ENCODE peak calls at places on chromosomes 6 and 20, in four cellular contexts. V is choroid plexus epithelial cell; R is GM12878; I is CD8-positive, alpha-beta T cell. S is an unnamed sample.

GRCh38 chr20:2104236-2104635 is 2.6 kb downstream of the STK35 start:
- DNase-seq in R (no peak), I (no peak), V (no peak), S (no peak)

GRCh38 chr6:152270301-152270925 is 366.7 kb downstream of the SYNE1 start:
- DNase-seq in V (peak; percentile 62), I (no peak), R (no peak), S (no peak)

GRCh38 chr20:49446808-49447207 is 35.7 kb downstream of the KCNB1 start:
- DNase-seq in V (peak; percentile 56), R (no peak), I (no peak), S (no peak)

GRCh38 chr6:144695858-144696533 is 410.9 kb downstream of the UTRN start:
- DNase-seq in V (no peak), R (no peak), I (no peak), S (no peak)

GRCh38 chr6:76381612-76382011 is 309.1 kb upstream of the IMPG1 start:
- DNase-seq in I (no peak), V (no peak), R (no peak), S (no peak)

GRCh38 chr6:117232191-117232590 is 33.2 kb upstream of the VGLL2 start:
- DNase-seq in V (no peak), I (no peak), R (no peak), S (peak; percentile 32)

GRCh38 chr20:63828951-63829350 is 2.1 kb downstream of the ZBTB46 start:
- DNase-seq in I (no peak), R (no peak), V (no peak), S (no peak)

GRCh38 chr6:2876210-2877056 is 26.7 kb downstream of the SERPINB9 start:
- DNase-seq in V (peak; percentile 97), I (no peak), R (no peak), S (peak; percentile 90)

GRCh38 chr6:132683543-132683942 is 24.6 kb upstream of the TAAR1 start:
- DNase-seq in R (no peak), I (no peak), V (peak; percentile 62), S (no peak)

GRCh38 chr6:3314621-3315020 is 55.9 kb downstream of the PSMG4 start:
- DNase-seq in V (no peak), I (no peak), R (no peak), S (no peak)

GRCh38 chr6:75209432-75209723 is 3.5 kb upstream of the COL12A1 start:
- DNase-seq in R (no peak), V (no peak), I (no peak), S (no peak)

GRCh38 chr6:163620670-163621330 is 206.3 kb downstream of the QKI start:
- DNase-seq in R (no peak), I (no peak), V (no peak), S (no peak)

GRCh38 chr6:136051140-136051775 is 198.9 kb downstream of the MTFR2 start:
- DNase-seq in I (no peak), V (peak; percentile 93), R (no peak), S (no peak)

GRCh38 chr6:157823523-157824370 is 701 bp downstream of the SNX9 start:
- DNase-seq in I (peak; percentile 49), V (peak; percentile 74), R (peak; percentile 56), S (peak; percentile 57)

GRCh38 chr6:93746892-93747291 is 327.5 kb upstream of the EPHA7 start:
- DNase-seq in V (no peak), I (no peak), R (no peak), S (no peak)

GRCh38 chr6:154370545-154370944 is 13.9 kb upstream of the IPCEF1 start:
- DNase-seq in V (peak; percentile 60), I (no peak), R (no peak), S (peak; percentile 39)

GRCh38 chr6:108884211-108885059 is 36.2 kb downstream of the ARMC2 start:
- DNase-seq in I (no peak), V (no peak), R (no peak), S (no peak)

GRCh38 chr6:152296648-152297376 is 340.4 kb downstream of the SYNE1 start:
- DNase-seq in V (peak; percentile 31), R (no peak), I (no peak), S (no peak)

GRCh38 chr6:121615493-121615892 is 180.0 kb downstream of the GJA1 start:
- DNase-seq in R (no peak), I (no peak), V (peak; percentile 26), S (no peak)
- TF ChIP-seq CTCF in R (no peak), I (no peak), V (peak; percentile 44), S (peak; percentile 43)

DNA sequence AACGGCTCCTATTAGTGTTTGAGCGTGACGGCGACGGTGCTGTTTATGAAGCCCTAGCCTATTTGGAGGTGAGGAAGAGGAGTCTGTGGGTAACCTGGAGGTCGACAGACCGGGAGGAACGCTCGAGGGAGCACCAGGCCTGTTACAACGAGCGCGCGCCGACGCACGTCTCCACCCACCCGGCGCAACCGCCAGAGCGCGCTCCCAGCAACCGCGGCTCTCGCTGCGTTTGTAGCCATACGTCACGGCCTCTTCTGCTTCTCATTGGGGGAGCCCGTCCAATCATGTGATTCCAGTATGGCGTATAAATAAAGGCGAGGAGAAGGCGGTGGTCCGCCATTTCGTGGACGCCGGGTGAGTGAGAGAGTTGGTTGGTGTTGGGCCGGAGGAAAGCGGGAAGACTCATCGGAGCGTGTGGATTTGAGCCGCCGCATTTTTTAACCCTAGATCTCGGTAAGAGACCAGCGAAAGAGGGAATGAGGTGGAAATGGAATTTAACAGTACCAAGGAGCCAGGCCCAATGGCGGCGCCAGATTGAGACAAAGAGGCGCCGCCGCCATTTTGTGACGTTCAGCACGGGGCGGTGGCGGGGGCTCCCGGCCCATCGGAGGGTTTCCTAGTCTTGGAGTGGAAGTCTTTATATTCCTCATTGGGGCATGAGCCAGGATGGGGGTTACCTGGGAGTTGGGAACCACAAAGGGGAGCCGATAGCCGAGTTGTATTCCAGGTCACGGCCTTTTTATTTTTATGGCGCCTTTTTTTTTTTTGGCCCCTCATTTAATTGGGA is at the start of gene SRSF3:
- DNase-seq in R (peak; percentile 90), V (peak; percentile 99), I (peak; percentile 94), S (peak; percentile 97)
- TF ChIP-seq CTCF in R (peak; percentile 43), V (peak; percentile 49), I (no peak), S (peak; percentile 11)

DNA sequence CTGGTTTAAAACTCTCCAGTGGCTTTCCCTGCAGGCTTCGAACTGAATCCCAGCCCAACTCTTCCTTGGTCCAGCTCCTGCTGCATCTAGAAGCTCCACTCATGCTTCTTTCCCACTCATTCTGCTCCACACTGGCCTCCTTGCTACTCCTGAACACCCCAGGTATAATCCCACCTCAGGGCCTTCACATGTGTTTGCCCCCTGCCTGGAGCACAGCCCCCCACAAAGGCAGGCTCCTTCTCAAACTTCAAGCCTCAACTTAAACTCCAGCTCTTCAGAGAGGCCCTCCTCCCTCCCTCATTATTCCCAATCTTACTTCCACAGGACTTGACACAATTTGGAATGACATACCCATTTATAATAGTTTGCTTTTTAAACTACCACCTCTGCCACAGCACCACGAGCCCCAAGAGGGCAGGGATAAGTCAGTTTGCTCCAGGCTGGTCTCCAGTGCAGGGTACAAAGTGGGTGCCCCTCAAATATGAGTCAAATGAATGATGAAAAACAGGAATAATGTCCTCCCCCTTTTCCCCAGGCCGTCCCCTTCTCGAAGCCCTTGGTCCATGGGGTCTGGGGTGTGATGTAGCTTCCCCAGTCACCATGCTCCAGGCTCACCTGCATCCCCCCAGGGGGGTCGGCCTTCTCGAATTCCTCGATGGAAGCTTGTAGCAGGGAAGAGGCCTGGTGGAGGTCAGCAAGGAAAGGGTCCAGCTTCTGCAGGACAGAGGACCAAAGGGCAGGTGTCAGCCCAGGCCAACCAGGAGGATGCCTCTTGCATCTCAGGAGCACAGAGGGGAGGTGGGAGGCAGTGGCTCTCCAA is 37.4 kb downstream of the KIAA1755 start:
- DNase-seq in V (no peak), R (no peak), I (no peak), S (no peak)
- TF ChIP-seq CTCF in V (no peak), R (no peak), I (no peak), S (no peak)

GRCh38 chr6:11681357-11681756 is 97.2 kb downstream of the ADTRP start:
- DNase-seq in R (no peak), V (no peak), I (no peak), S (no peak)

GRCh38 chr6:11685411-11686093 is 93.1 kb downstream of the ADTRP start:
- DNase-seq in I (no peak), V (peak; percentile 71), R (no peak), S (peak; percentile 13)

GRCh38 chr6:11682525-11682924 is 96.1 kb downstream of the ADTRP start:
- DNase-seq in I (no peak), R (no peak), V (no peak), S (no peak)

DNA sequence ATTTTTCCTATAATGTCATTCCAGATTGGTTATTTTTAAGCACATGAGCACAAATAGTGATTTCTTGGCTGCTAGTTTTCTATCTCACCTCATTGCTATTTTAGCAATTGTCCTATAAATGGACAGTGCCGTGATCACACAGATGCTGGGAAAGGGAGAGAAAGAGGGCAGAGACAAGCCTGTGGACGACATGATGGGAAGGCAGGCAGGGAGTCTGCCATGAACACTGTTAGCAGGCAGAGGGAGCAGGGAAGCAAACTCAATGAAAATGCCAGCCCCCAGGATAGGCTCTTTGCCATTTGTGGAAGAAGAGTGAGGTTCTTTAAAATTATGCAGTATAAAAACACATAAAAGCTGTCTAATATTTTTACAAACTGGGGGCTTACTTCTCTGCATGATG is 96.8 kb downstream of the ADTRP start:
- DNase-seq in V (peak; percentile 21), R (no peak), I (no peak), S (no peak)
- TF ChIP-seq CTCF in V (peak; percentile 44), R (no peak), I (no peak), S (no peak)

GRCh38 chr6:84774174-84775158 is 10.1 kb upstream of the TBX18 start:
- DNase-seq in V (peak; percentile 77), R (no peak), I (no peak), S (no peak)

GRCh38 chr6:84776392-84776791 is 12.0 kb upstream of the TBX18 start:
- DNase-seq in R (no peak), I (no peak), V (no peak), S (no peak)

GRCh38 chr6:84779917-84780316 is 15.5 kb upstream of the TBX18 start:
- DNase-seq in V (no peak), R (no peak), I (no peak), S (no peak)

GRCh38 chr6:84779380-84779779 is 15.0 kb upstream of the TBX18 start:
- DNase-seq in R (no peak), V (no peak), I (no peak), S (no peak)

GRCh38 chr6:84777888-84778287 is 13.5 kb upstream of the TBX18 start:
- DNase-seq in R (no peak), V (no peak), I (no peak), S (no peak)
- TF ChIP-seq CTCF in R (no peak), V (no peak), I (no peak), S (no peak)